ENCODE peak calls at places on chromosomes 12 and 14, in six cellular contexts. Q is A549, G is WTC11, O is HepG2, B is H1, M is K562. I is an unnamed sample.
A peak's percentile ranks its signal among the peaks of the same experiment; 100 is the strongest.

GRCh38 chr12:14239935-14240872 is 125.3 kb upstream of the ATF7IP start:
- DNase-seq in Q (no peak), G (peak; percentile 42), O (no peak), B (no peak), M (no peak), I (no peak)

GRCh38 chr14:84202486-84202885 is 1327.5 kb upstream of the FLRT2 start:
- DNase-seq in Q (no peak), G (no peak), O (no peak), B (no peak), M (no peak), I (no peak)

GRCh38 chr14:61140872-61141271 is 140.3 kb downstream of the TMEM30B start:
- DNase-seq in Q (no peak), G (no peak), O (no peak), B (no peak), M (no peak), I (no peak)

GRCh38 chr12:30026621-30027234 is 243.0 kb upstream of the TMTC1 start:
- DNase-seq in Q (no peak), G (no peak), O (no peak), B (no peak), M (no peak), I (peak; percentile 95)

GRCh38 chr12:12214635-12215131 is 52.2 kb downstream of the LRP6 start:
- DNase-seq in Q (no peak), G (no peak), O (peak; percentile 24), B (no peak), M (no peak), I (peak; percentile 39)

GRCh38 chr12:54684636-54685630 is 36.8 kb upstream of the DCD start:
- DNase-seq in Q (no peak), G (no peak), O (no peak), B (no peak), M (no peak), I (no peak)

GRCh38 chr14:37116933-37117844 is 55.2 kb downstream of the SLC25A21 start:
- DNase-seq in Q (peak; percentile 40), G (no peak), O (peak; percentile 39), B (no peak), M (no peak), I (peak; percentile 79)

GRCh38 chr14:83291716-83292115 is 1758.1 kb upstream of the SEL1L start:
- DNase-seq in Q (no peak), G (no peak), O (no peak), B (no peak), M (no peak), I (no peak)

GRCh38 chr12:117334855-117335587 is 26.4 kb downstream of the NOS1 start:
- DNase-seq in Q (no peak), G (no peak), O (no peak), B (no peak), M (no peak), I (no peak)

GRCh38 chr14:71698027-71698426 is 234.2 kb upstream of the RGS6 start:
- DNase-seq in Q (no peak), G (no peak), O (no peak), B (no peak), M (no peak), I (no peak)

GRCh38 chr14:92456215-92457017 is 57.2 kb upstream of the RIN3 start:
- DNase-seq in Q (peak; percentile 53), G (peak; percentile 67), O (peak; percentile 59), B (peak; percentile 51), M (peak; percentile 34), I (peak; percentile 66)

GRCh38 chr12:98998697-98999299 is 353.7 kb downstream of the APAF1 start:
- DNase-seq in Q (peak; percentile 73), G (no peak), O (peak; percentile 21), B (no peak), M (peak; percentile 46), I (peak; percentile 49)

GRCh38 chr12:101946233-101946611 is 68.8 kb downstream of the DRAM1 start:
- DNase-seq in Q (no peak), G (no peak), O (no peak), B (no peak), M (no peak), I (no peak)

GRCh38 chr14:44412858-44413569 is 94.1 kb downstream of the FSCB start:
- DNase-seq in Q (no peak), G (peak; percentile 15), O (no peak), B (no peak), M (no peak), I (no peak)

GRCh38 chr12:110543252-110543959 is 39.7 kb downstream of the PPTC7 start:
- DNase-seq in Q (no peak), G (no peak), O (no peak), B (no peak), M (no peak), I (peak; percentile 88)
- TF ChIP-seq JUN in Q (no peak), G (no peak), O (no peak), B (no peak), M (no peak), I (no peak)

GRCh38 chr12:108838194-108839010 is 19.0 kb downstream of the SSH1 start:
- DNase-seq in Q (peak; percentile 96), G (peak; percentile 32), O (peak; percentile 80), B (peak; percentile 73), M (peak; percentile 68), I (peak; percentile 100)

GRCh38 chr12:108840605-108841328 is 16.6 kb downstream of the SSH1 start:
- DNase-seq in Q (no peak), G (no peak), O (no peak), B (no peak), M (no peak), I (no peak)

GRCh38 chr12:108839011-108839889 is 18.1 kb downstream of the SSH1 start:
- DNase-seq in Q (no peak), G (no peak), O (no peak), B (no peak), M (no peak), I (peak; percentile 91)

GRCh38 chr12:108837680-108838079 is 19.7 kb downstream of the SSH1 start:
- DNase-seq in Q (no peak), G (no peak), O (no peak), B (no peak), M (no peak), I (no peak)

DNA sequence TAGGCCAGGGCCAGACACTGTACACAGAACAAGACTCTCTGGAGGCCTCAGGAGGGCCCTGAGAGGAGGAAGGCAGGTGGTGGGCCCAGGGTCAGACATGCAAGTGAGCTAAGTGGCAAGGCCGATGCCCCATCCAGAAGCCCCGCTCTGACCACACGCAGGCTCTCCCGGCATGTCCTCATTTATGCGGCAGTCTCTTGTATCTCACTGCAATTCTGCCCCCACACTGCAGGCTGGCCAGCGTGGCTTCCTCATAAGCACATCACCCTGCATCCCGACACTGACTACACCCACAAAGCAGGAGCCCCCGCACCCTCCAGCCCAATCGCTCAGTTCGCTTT is 17.5 kb downstream of the SSH1 start:
- DNase-seq in Q (no peak), G (no peak), O (no peak), B (no peak), M (no peak), I (no peak)
- TF ChIP-seq JUN in Q (no peak), G (no peak), O (no peak), B (no peak), M (no peak), I (no peak)

GRCh38 chr14:76950043-76951020 is 78.2 kb downstream of the IRF2BPL start:
- DNase-seq in Q (no peak), G (no peak), O (no peak), B (no peak), M (no peak), I (peak; percentile 95)
- TF ChIP-seq JUN in Q (no peak), G (no peak), O (no peak), B (no peak), M (no peak), I (peak; percentile 26)

DNA sequence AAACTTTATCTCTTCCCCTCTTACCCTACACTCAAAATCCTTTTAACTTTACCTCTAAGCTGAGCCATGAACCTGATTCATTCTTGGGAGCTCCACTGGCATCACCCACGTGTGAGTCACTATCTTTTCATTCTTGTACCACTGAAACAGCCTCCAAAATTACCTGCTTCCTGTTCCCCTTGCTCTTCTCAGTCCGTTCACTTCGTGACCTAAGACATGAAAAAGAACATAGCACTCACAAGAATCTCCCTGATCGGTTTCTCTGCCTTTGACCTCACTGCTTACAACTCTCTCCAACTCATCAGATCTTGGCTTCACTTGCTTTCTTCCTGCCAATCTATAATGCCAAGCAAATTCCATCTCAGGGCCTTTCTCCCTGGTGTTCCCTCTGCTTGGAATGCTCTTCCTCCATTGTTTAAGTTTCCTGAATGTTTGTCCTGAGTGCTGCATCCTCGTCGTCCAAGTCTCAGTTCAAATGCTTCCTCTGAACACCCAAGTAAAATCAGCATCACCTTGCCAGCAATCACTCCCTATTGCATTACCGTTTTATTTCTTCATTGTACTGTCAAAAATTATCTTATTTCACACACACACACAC is 9.2 kb downstream of the GLIPR1 start:
- DNase-seq in Q (no peak), G (no peak), O (no peak), B (no peak), M (no peak), I (peak; percentile 52)
- TF ChIP-seq JUN in Q (no peak), G (no peak), O (no peak), B (no peak), M (no peak), I (peak; percentile 29)

GRCh38 chr14:31420013-31420318 is 384 bp downstream of the HEATR5A start:
- DNase-seq in Q (peak; percentile 53), G (peak; percentile 78), O (peak; percentile 90), B (no peak), M (peak; percentile 59), I (no peak)
- TF ChIP-seq JUN in Q (no peak), G (no peak), O (no peak), B (no peak), M (no peak), I (no peak)

DNA sequence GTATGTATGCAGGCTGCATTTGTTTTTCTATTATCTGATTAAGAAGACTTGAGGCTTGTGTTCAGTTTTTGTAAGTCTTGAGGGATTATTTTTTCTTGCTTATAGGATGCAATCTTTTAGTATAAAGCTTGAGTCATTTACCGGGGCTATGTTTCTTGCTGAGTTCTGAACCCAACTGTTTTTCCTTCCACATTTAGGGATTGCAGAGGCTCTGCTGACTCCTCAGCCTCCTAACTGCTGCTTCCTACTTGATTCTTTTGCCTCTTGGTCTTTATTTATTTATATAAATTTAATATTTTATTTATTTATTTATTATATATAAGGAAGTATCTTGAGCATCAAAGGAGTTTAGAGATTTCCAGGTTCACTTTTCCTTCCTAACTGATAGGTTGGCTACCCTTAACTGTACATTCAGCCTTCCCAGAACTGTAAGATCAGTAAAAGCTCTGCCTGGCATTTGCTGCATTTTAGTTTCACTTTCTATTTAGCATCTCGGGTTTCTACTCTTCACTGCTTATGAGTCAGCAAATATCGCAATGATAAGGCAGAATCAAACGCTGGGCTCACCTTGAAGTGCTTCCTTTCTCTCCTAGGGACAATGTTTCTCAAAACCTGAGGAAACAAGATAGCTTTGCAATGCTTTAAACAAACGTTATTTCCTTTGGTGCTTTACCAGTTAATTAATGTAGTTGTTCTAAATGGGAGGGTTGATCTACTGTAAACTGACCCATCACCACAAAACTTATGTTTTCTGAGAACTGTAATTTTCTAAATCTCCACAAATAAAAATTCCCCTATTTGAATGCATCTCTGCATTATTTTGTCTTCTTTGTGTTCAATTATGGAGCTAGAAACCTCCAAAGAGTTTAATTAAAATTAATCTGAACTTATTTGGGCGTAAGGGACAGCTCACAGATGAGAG is 1183.7 kb upstream of the TMEM132C start:
- DNase-seq in Q (peak; percentile 79), G (no peak), O (peak; percentile 59), B (no peak), M (peak; percentile 38), I (peak; percentile 35)
- TF ChIP-seq JUN in Q (no peak), G (no peak), O (no peak), B (no peak), M (no peak), I (no peak)

GRCh38 chr12:124786065-124786964 is 77.3 kb downstream of the SCARB1 start:
- DNase-seq in Q (no peak), G (peak; percentile 87), O (no peak), B (peak; percentile 53), M (no peak), I (peak; percentile 86)
- TF ChIP-seq JUN in Q (no peak), G (no peak), O (no peak), B (no peak), M (no peak), I (no peak)